ENCODE peak calls at places on chromosomes 13 and 19, in four cellular contexts. F, I, B and M are unnamed samples.

GRCh38 chr13:31945202-31945978 is 86.2 kb upstream of the FRY start:
- DNase-seq in B (no peak), I (peak), F (peak), M (peak)

GRCh38 chr19:7083076-7083956 is 13.8 kb downstream of the ZNF557 start:
- DNase-seq in F (no peak), B (no peak), I (no peak), M (no peak)

GRCh38 chr19:47353307-47353712 is 4.2 kb downstream of the DHX34 start:
- DNase-seq in F (no peak), B (peak), I (no peak), M (no peak)

GRCh38 chr13:30796132-30796832 is 60.9 kb downstream of the ALOX5AP start:
- DNase-seq in I (no peak), B (no peak), F (no peak), M (peak)

GRCh38 chr19:12867120-12868099 is 13.8 kb downstream of the DNASE2 start:
- DNase-seq in I (peak), F (peak), B (no peak), M (peak)

GRCh38 chr19:34184880-34185491 is 12.7 kb downstream of the LSM14A start:
- DNase-seq in B (no peak), F (no peak), I (no peak), M (no peak)

GRCh38 chr13:113623491-113624234 is 34.3 kb downstream of the ATP4B start:
- DNase-seq in B (no peak), I (no peak), F (no peak), M (no peak)

GRCh38 chr19:34180273-34180672 is 8.0 kb downstream of the LSM14A start:
- DNase-seq in B (no peak), I (no peak), F (no peak), M (no peak)

GRCh38 chr19:47842941-47843340 is 16.1 kb upstream of the TPRX2 start:
- DNase-seq in F (no peak), I (no peak), B (no peak), M (no peak)

GRCh38 chr13:50421457-50422130 is 406.4 kb downstream of the KCNRG start:
- DNase-seq in B (no peak), F (no peak), I (no peak), M (no peak)

GRCh38 chr13:59205501-59205900 is 958.2 kb downstream of the DIAPH3 start:
- DNase-seq in F (no peak), I (no peak), B (no peak), M (no peak)

GRCh38 chr13:29815336-29815735 is 35.1 kb downstream of the UBL3 start:
- DNase-seq in I (no peak), F (no peak), B (no peak), M (no peak)

GRCh38 chr19:48636859-48637448 is at the start of gene DBP:
- DNase-seq in F (peak), B (no peak), I (peak), M (peak)

GRCh38 chr19:4455742-4456565 is 1.6 kb downstream of the UBXN6 start:
- DNase-seq in F (no peak), B (peak), I (no peak), M (no peak)

GRCh38 chr13:51246411-51247298 is 24.5 kb downstream of the FAM124A start:
- DNase-seq in I (no peak), F (no peak), B (no peak), M (no peak)

GRCh38 chr13:33180009-33180804 is 105.3 kb downstream of the STARD13 start:
- DNase-seq in B (peak), I (no peak), F (no peak), M (no peak)

GRCh38 chr13:19766637-19767036 is 16.1 kb downstream of the PSPC1 start:
- DNase-seq in I (no peak), B (no peak), F (peak), M (no peak)

GRCh38 chr19:49570138-49570856 is 10.1 kb downstream of the NOSIP start:
- DNase-seq in I (peak), B (peak), F (peak), M (peak)

GRCh38 chr13:80307401-80307987 is 33.4 kb downstream of the SPRY2 start:
- DNase-seq in F (no peak), B (no peak), I (no peak), M (no peak)

GRCh38 chr13:40379186-40379585 is 287.3 kb downstream of the FOXO1 start:
- DNase-seq in F (no peak), I (no peak), B (no peak), M (no peak)

GRCh38 chr19:53881482-53882390 is at the start of gene PRKCG:
- DNase-seq in I (peak), B (peak), F (peak), M (peak)

GRCh38 chr13:75704194-75704941 is 68.2 kb downstream of the LMO7 start:
- DNase-seq in B (no peak), F (peak), I (no peak), M (no peak)

GRCh38 chr13:113732961-113733950 is 25.8 kb upstream of the TMEM255B start:
- DNase-seq in F (no peak), B (no peak), I (no peak), M (no peak)

GRCh38 chr13:45162821-45163220 is 38.0 kb downstream of the KCTD4 start:
- DNase-seq in I (no peak), F (peak), B (no peak), M (no peak)

GRCh38 chr13:26017196-26017921 is 34.5 kb downstream of the SHISA2 start:
- DNase-seq in B (no peak), F (no peak), I (no peak), M (no peak)
- H3K4me2 ChIP-seq in B (no peak), F (no peak), I (no peak), M (no peak)

GRCh38 chr13:46170687-46171086 is 11.3 kb downstream of the LCP1 start:
- DNase-seq in I (no peak), B (peak), F (peak), M (no peak)
- H3K4me2 ChIP-seq in I (no peak), B (no peak), F (peak), M (no peak)

GRCh38 chr19:45455707-45456499 is 11.9 kb upstream of the FOSB start:
- DNase-seq in B (peak), I (peak), F (peak), M (peak)
- H3K4me2 ChIP-seq in B (peak), I (no peak), F (peak), M (peak)

GRCh38 chr19:35780058-35780457 is 4.7 kb downstream of the ARHGAP33 start:
- DNase-seq in I (no peak), B (no peak), F (no peak), M (no peak)

GRCh38 chr19:35781650-35782049 is 6.3 kb downstream of the ARHGAP33 start:
- DNase-seq in F (no peak), B (no peak), I (no peak), M (no peak)

GRCh38 chr19:35779033-35779432 is 3.7 kb downstream of the ARHGAP33 start:
- DNase-seq in B (no peak), F (no peak), I (no peak), M (no peak)

GRCh38 chr19:35782589-35782988 is 7.2 kb downstream of the ARHGAP33 start:
- DNase-seq in B (no peak), F (no peak), I (no peak), M (no peak)

DNA sequence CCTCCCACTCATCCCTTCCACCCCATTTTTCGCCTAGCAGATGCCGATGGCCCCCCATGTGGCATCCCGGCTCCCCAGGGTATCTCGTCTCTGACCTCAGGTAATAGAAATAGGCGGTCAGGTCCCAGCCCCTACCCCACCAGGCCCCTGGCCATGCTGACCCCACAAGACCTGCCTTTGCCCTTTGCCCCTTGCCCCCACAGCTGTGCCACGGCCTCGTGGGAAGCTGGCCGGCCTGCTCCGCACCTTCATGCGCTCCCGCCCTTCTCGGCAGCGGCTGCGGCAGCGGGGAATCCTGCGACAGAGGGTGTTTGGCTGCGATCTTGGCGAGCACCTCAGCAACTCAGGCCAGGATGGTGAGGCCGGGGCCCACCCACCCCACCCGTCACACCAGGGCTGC is 5.4 kb downstream of the ARHGAP33 start:
- DNase-seq in I (no peak), B (no peak), F (no peak), M (no peak)
- H3K4me2 ChIP-seq in I (no peak), B (no peak), F (no peak), M (no peak)

GRCh38 chr19:42313096-42313839 is at the start of gene TMEM145:
- DNase-seq in B (no peak), I (peak), F (peak), M (peak)

GRCh38 chr19:42313840-42314755 is 989 bp downstream of the TMEM145 start:
- DNase-seq in B (no peak), I (no peak), F (no peak), M (no peak)

GRCh38 chr19:42317535-42317934 is 4.4 kb downstream of the TMEM145 start:
- DNase-seq in I (no peak), F (no peak), B (no peak), M (no peak)

GRCh38 chr19:42315024-42315423 is 1.9 kb downstream of the TMEM145 start:
- DNase-seq in B (no peak), F (no peak), I (no peak), M (no peak)

GRCh38 chr19:42316223-42317211 is 3.4 kb downstream of the TMEM145 start:
- DNase-seq in B (peak), F (no peak), I (no peak), M (no peak)
- H3K4me2 ChIP-seq in B (peak), F (no peak), I (no peak), M (peak)

GRCh38 chr13:110456550-110456949 is 105.0 kb downstream of the RAB20 start:
- DNase-seq in I (no peak), F (no peak), B (no peak), M (no peak)
- H3K4me2 ChIP-seq in I (no peak), F (no peak), B (no peak), M (no peak)

DNA sequence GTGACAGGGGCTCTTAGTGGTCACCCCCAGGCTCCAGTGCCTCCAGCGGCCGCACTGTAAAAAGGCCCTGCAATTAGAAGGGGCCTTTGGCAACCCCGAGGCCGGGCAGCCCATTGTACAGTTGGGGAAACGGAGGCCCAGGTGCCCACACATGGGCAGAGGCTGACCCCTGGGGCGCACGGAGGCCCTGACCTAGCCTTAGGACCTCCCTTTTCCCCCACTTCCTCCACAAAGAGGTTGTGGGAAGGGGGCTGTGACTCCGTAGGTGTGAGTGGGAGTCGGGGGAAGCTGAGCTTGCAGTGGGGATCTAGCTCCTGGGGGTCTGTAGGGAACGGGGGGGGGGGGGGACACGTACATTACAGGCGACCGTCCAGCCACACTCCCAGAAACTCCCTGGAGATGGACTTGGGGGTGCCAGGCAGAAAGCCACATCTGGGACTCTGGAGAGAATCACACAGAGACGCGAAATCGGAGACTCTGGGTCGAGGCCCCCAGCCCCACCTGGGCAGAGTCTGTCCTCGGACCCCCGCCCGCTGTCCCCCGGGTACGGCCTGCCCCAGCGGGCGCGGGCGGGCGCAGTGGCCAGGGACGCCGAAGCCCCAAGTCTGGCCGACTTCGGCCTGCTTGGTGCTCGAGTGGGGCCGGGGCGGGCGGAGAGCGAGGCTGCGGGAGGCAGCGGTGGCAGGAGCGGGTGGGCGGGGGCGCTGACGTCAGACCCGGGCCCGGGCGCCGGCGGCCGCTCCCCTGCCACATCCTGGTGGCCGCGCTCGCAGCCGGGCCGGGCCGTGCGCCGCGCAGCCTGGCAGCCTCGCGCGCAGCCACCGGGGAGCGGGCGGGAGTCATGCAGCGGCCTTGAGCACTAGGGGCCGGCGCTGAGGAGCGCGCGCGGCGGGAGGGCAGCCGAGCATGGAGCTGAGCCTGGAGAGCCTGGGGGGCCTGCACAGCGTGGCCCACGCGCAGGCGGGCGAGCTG is at the start of gene ONECUT3:
- DNase-seq in B (no peak), I (no peak), F (peak), M (no peak)
- H3K4me2 ChIP-seq in B (no peak), I (no peak), F (no peak), M (no peak)